ENCODE peak calls at places on chromosomes 13 and 19, in nine cellular contexts. A is upper lobe of right lung, W is adrenal gland, L is HFF-Myc, C is coronary artery, Q is AG10803, I is AG09309, P is GM23338, D is Panc1. K is an unnamed sample.

GRCh38 chr13:108984251-108984920 is 355.0 kb downstream of the MYO16 start:
- DNase-seq in I (no peak), P (no peak), D (no peak), C (no peak), L (no peak), A (no peak), W (no peak), Q (no peak), K (no peak)

GRCh38 chr13:100954430-100955361 is 280.1 kb upstream of the TMTC4 start:
- DNase-seq in I (no peak), A (no peak), W (no peak), C (no peak), D (no peak), Q (no peak), P (no peak), L (no peak), K (no peak)

GRCh38 chr13:30196025-30196424 is 111.3 kb downstream of the KATNAL1 start:
- DNase-seq in C (no peak), Q (no peak), D (no peak), I (no peak), P (peak), L (no peak), A (no peak), W (no peak), K (no peak)

GRCh38 chr13:91375119-91375729 is 23.2 kb upstream of the GPC5 start:
- DNase-seq in D (peak), C (no peak), Q (peak), W (no peak), P (peak), L (no peak), A (no peak), I (no peak), K (no peak)

GRCh38 chr19:28905996-28906395 is 307.0 kb downstream of the UQCRFS1 start:
- DNase-seq in P (no peak), Q (peak), D (no peak), L (no peak), I (no peak), W (no peak), C (no peak), A (no peak), K (no peak)

GRCh38 chr19:10760268-10760944 is 42.5 kb downstream of the DNM2 start:
- DNase-seq in P (no peak), Q (no peak), A (no peak), D (no peak), W (no peak), L (no peak), I (no peak), C (no peak), K (no peak)

GRCh38 chr13:114157869-114158495 is 21.1 kb upstream of the CFAP97D2 start:
- DNase-seq in Q (no peak), I (no peak), C (no peak), A (no peak), D (no peak), P (no peak), L (no peak), W (no peak), K (no peak)

GRCh38 chr19:38693380-38694223 is 46.2 kb downstream of the ACTN4 start:
- DNase-seq in A (peak), P (peak), W (no peak), L (peak), D (peak), Q (peak), C (no peak), I (no peak), K (peak)

GRCh38 chr19:38692458-38693379 is 45.3 kb downstream of the ACTN4 start:
- DNase-seq in I (no peak), D (no peak), Q (no peak), W (no peak), P (peak), A (no peak), C (no peak), L (no peak), K (no peak)

GRCh38 chr13:112874751-112875300 is 94.2 kb upstream of the MCF2L start:
- DNase-seq in W (no peak), I (no peak), P (no peak), C (no peak), A (no peak), Q (no peak), L (no peak), D (no peak), K (no peak)

DNA sequence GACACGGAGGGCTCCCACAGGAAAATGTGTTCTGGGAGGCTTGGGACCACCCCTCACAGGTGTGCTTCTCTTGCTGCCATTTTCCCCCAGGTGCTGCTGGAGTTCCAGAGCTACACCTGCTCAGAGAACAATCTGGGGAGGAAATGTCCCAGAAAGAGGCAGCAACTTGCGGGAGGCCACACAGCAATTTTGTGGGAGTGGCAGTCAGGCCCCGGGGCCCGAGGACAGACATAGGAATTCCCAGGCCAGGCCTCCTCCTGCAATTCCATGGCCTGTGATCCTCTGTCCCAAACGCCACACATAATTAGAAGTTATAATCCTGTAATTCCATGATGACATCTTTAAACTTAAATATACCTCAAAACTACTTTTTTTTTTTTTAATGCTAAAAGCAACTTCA is 1.8 kb downstream of the RHPN2 start:
- DNase-seq in A (no peak), D (no peak), P (no peak), C (no peak), W (no peak), I (no peak), Q (no peak), L (no peak), K (no peak)
- H3K4me3 ChIP-seq in A (no peak), D (peak), P (peak), C (no peak), W (no peak), I (no peak), Q (no peak), L (no peak), K (peak)

GRCh38 chr19:41219924-41220567 is 1.0 kb downstream of the AXL start:
- DNase-seq in W (peak), A (peak), C (no peak), P (peak), L (no peak), D (no peak), I (no peak), Q (peak), K (no peak)
- TF ChIP-seq CTCF in W (no peak), A (no peak), C (no peak), P (no peak), L (no peak), D (no peak), I (no peak), Q (no peak), K (no peak)

DNA sequence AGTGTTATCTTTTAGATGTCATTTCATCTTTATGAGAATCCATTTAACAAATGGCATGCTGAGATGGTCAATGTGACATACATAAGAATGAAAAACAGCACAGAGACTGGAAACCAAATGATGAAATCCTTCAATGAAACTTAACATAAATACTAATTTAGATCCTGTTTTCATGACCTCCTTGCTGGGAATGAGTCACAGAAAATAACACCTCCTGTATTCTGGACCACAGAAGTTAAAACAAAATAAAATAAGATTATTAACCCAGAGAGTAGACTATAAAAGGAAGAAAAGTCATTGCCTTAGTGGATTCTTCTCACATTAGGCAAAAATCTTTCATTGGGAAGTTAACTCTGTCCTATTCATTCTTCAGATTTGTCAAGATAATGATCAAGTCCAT is 1.6 kb downstream of the DIAPH3 start:
- DNase-seq in Q (peak), L (no peak), I (no peak), D (no peak), C (no peak), A (no peak), P (no peak), W (no peak), K (no peak)
- H3K4me3 ChIP-seq in Q (no peak), L (peak), I (no peak), D (peak), C (no peak), A (no peak), P (peak), W (no peak), K (no peak)

DNA sequence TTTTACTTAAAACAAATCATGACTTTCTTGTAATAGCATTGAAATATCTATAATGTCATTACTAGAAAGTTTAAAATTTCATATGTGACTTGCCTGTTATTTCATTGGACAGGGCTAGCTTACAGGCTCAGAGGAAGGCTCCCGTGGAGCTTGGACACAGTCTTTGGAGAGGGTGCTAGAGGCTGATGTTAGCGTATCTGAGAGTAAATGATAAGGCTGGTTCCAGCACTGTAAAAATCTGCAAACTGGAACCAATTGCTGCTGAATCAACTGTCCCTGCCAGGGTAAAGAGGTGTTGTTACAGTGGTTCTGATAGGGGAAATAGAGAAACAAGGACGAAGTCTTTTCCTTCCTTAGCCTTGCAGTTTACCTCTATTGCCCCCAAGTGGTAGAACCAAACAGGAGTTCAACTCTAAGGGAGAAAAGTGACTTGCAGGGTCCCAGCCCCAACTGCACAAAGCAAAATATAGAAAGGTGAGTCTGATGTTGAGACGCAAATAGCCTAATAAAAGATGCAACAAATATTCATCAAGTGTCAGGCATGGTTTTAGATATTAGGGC is 901.7 kb downstream of the DIAPH3 start:
- DNase-seq in I (no peak), D (no peak), A (no peak), C (no peak), Q (no peak), P (peak), W (no peak), L (no peak), K (no peak)
- TF ChIP-seq CTCF in I (no peak), D (peak), A (peak), C (no peak), Q (no peak), P (peak), W (no peak), L (peak), K (no peak)

GRCh38 chr19:36973021-36973843 is 57.1 kb downstream of the ZNF568 start:
- DNase-seq in P (peak), A (peak), I (peak), L (peak), W (peak), Q (peak), D (peak), C (peak), K (peak)
- H3K4me3 ChIP-seq in P (peak), A (peak), I (peak), L (peak), W (peak), Q (peak), D (peak), C (peak), K (peak)

GRCh38 chr13:99751517-99752199 is 219.9 kb downstream of the ZIC5 start:
- DNase-seq in C (no peak), I (no peak), W (no peak), P (no peak), Q (no peak), D (no peak), A (no peak), L (no peak), K (no peak)

GRCh38 chr13:99749627-99750026 is 221.9 kb downstream of the ZIC5 start:
- DNase-seq in D (no peak), C (no peak), L (no peak), Q (no peak), I (no peak), W (no peak), P (peak), A (no peak), K (no peak)

GRCh38 chr13:99743079-99743478 is 228.5 kb downstream of the ZIC5 start:
- DNase-seq in I (no peak), W (no peak), L (no peak), C (no peak), D (no peak), A (no peak), P (no peak), Q (no peak), K (no peak)

GRCh38 chr13:99750951-99751350 is 220.6 kb downstream of the ZIC5 start:
- DNase-seq in P (no peak), Q (no peak), I (no peak), C (no peak), L (no peak), A (no peak), W (no peak), D (no peak), K (no peak)

DNA sequence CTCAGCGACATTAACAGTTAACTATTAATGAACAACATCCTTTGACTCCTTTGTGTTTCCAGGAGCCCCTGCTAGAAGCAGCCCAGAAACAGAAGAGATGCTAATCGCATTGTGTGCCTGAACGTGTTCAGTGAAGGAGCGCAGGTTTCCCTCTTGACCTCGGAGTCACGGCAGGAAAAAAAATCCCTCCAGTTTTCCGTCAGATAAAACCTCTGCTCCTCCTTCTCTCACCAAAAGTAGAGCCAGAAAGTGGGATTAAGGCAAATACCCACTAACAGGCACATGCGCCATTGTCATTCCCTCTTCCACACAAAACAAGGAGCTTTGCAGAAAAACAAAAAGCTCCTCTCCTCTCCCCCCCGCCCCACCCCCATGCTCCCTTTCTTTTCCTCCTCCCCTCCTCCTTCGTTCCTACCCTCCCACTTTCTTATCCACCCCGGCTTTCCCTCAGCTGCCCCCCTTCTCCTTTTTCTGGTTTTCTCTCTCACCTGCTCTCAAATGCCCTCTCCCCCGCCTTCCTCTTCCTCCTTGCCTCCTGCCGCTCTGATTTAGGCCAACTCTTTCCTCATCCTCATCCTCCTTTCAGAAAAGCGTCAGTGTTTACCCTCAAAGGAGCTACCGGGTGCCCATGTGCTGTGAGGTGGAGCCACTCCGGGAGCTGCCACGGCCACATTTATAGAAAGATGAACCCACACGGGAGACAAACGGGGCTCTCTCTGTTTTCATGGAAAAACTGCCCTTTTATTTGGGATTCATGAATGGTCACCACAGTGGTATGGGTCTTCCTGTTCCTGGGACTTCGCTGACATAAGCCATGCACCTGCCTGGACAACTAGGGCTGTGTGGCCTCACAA is 224.5 kb downstream of the ZIC5 start:
- DNase-seq in P (peak), L (no peak), C (no peak), D (no peak), Q (no peak), W (no peak), A (no peak), I (no peak), K (no peak)
- TF ChIP-seq CTCF in P (no peak), L (no peak), C (no peak), D (no peak), Q (no peak), W (no peak), A (no peak), I (no peak), K (no peak)

DNA sequence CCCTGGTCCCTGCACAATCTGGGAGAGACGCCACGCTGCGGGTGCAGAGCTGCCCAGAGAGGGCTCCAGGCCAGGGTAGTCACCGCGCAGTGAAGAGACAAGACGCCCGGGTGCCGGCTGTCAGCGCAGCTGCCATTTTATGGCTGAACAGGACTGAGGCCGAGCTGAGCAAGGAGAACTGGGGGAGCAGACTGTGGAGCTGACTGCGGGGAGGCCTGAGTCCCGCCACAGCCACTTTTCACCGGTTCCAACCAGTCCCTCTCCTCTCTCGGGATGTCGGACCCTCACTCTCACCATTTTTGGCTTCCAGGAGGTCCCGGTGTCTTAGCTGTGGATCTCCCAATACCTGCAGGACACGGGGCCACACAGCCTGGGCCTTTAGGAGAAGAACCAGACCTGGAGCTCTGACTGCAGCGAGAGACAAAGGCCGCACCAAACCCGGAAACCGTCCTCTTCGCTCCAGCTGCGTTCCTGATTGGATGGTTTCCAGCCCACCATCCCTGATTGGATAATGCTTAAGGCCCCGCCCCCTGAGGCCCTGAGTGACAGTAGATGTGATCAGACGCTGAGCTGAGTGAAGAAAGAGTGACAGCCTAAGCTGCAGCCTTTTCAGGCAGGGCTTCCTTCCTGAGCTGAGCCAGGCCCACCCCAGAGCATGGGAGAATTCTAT is at the start of gene ZNF626:
- DNase-seq in W (peak), I (peak), Q (peak), A (peak), D (peak), C (peak), L (peak), P (peak), K (peak)
- H3K4me3 ChIP-seq in W (peak), I (peak), Q (peak), A (peak), D (peak), C (peak), L (peak), P (peak), K (peak)

DNA sequence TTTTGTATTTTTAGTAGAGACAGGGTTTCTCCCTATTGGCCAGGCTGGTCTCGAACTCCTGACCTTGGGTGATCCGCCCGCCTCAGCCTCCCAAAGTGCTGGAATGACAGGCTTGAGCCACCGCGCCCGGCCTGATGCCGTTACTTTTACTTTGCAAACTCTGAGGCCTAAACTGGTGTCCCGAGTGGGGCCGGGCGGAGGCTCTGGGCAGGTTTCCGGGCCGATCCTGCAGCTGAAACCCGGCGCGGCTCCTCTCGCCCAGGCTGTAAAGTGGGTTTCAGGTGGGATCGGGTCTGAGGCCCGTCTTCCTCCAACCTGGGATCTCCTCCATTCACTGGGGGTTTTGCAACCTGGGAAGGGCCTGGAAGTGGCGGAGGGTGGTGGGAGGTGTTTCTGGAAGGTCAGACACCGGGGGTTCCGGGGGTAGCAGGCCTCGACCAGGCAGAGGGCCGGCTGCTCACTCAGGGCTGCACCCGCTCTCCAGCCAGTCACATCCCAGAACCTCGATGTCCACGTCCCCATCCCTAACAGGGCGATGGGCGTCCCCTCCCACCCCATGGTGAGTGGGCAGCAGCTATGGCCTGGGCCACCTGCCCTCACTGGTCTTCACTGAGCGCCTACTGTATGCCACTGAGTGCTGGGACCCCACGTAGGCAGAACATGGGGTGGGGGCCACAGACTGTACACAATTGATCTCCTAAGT is 21.3 kb upstream of the WDR18 start:
- DNase-seq in A (no peak), W (no peak), L (no peak), P (no peak), D (no peak), C (no peak), I (no peak), Q (no peak), K (no peak)
- TF ChIP-seq CTCF in A (no peak), W (no peak), L (no peak), P (no peak), D (no peak), C (no peak), I (no peak), Q (no peak), K (no peak)

GRCh38 chr13:110559986-110560385 is 1.5 kb downstream of the RAB20 start:
- DNase-seq in A (no peak), D (no peak), C (no peak), Q (no peak), I (no peak), P (no peak), W (no peak), L (no peak), K (no peak)
- H3K4me3 ChIP-seq in A (peak), D (peak), C (peak), Q (peak), I (no peak), P (peak), W (peak), L (peak), K (peak)

DNA sequence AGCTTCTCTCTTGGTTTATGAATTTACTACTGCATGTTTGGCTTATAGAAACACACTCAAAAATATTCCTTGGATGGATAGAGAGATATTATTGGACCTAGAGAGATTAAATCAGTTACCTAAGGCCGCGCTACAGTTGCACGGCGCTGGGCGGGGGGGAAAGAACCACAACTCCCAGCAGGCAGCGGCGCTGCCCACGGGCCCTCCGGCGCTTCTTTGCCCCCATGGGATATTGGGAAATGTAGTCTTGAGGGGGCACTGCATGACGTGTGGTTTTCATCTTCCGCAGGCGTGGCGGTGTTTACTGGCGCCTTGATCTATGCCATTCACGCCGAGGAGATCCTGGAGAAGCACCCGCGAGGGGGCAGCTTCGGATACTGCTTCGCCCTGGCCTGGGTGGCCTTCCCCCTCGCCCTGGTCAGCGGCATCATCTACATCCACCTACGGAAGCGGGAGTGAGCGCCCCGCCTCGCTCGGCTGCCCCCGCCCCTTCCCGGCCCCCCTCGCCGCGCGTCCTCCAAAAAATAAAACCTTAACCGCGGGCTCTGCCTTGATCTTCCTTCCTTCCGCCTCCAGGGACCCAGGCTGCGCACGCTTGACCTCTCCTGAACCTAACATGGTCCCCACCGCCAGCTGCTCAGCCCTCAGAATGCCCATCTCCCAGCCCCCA is 4.8 kb downstream of the EMP3 start:
- DNase-seq in W (peak), A (peak), Q (no peak), C (no peak), D (no peak), L (no peak), P (peak), I (no peak), K (peak)
- TF ChIP-seq CTCF in W (no peak), A (no peak), Q (no peak), C (no peak), D (no peak), L (no peak), P (no peak), I (no peak), K (no peak)

K was measured in breast epithelium.